ENCODE peak calls at places on chromosomes 3 and 15, in seven cellular contexts. C is HCT116; N is amniotic stem cell; J is AG09319; Y is activated naive CD4-positive, alpha-beta T cell treated with Interleukin-2 at 50 U/mL for 16 hours; H is CD8-positive, alpha-beta memory T cell; W is effector memory CD8-positive, alpha-beta T cell. D is an unnamed sample.

GRCh38 chr3:56725175-56725574 is 42.1 kb upstream of the TASOR start:
- DNase-seq in J (no peak), C (no peak), H (peak; percentile 31), W (peak; percentile 61), Y (peak; percentile 58), N (no peak), D (no peak)

GRCh38 chr3:111735271-111735758 is 123.8 kb upstream of the PHLDB2 start:
- DNase-seq in H (no peak), W (no peak), C (peak; percentile 95), J (peak; percentile 62), Y (no peak), N (peak; percentile 75), D (no peak)

GRCh38 chr3:188624384-188624783 is 470.4 kb downstream of the LPP start:
- DNase-seq in C (no peak), H (no peak), J (peak; percentile 44), W (no peak), Y (no peak), N (peak; percentile 10), D (no peak)

GRCh38 chr3:184531580-184532290 is 29.9 kb upstream of the EPHB3 start:
- DNase-seq in Y (no peak), H (no peak), W (no peak), C (no peak), N (no peak), J (no peak), D (no peak)

GRCh38 chr3:13053915-13054704 is 19.1 kb downstream of the IQSEC1 start:
- DNase-seq in C (no peak), J (no peak), N (no peak), W (no peak), Y (no peak), H (no peak), D (no peak)

GRCh38 chr3:110106805-110107204 is 769.5 kb upstream of the DPPA4 start:
- DNase-seq in Y (no peak), J (no peak), H (no peak), W (no peak), C (no peak), N (no peak), D (no peak)

GRCh38 chr15:48617619-48618018 is 27.9 kb downstream of the FBN1 start:
- DNase-seq in W (no peak), N (no peak), H (no peak), Y (no peak), C (no peak), J (peak; percentile 73), D (no peak)

GRCh38 chr3:107560166-107560565 is 37.4 kb downstream of the BBX start:
- DNase-seq in H (no peak), J (no peak), C (no peak), Y (no peak), N (no peak), W (no peak), D (no peak)

GRCh38 chr15:53328341-53328740 is 431.1 kb downstream of the WDR72 start:
- DNase-seq in J (no peak), Y (no peak), W (no peak), H (no peak), C (no peak), N (no peak), D (no peak)

GRCh38 chr3:7672124-7672523 is 811.2 kb downstream of the GRM7 start:
- DNase-seq in C (no peak), N (no peak), Y (no peak), W (no peak), H (no peak), J (no peak), D (no peak)

GRCh38 chr3:177410734-177411133 is 213.5 kb upstream of the TBL1XR1 start:
- DNase-seq in H (no peak), W (peak; percentile 2), Y (no peak), J (no peak), N (no peak), C (no peak), D (no peak)

GRCh38 chr3:160564949-160565441 is 376 bp downstream of the KPNA4 start:
- DNase-seq in Y (peak; percentile 70), J (peak; percentile 28), C (peak; percentile 22), H (peak; percentile 53), N (peak; percentile 31), W (no peak), D (no peak)

GRCh38 chr3:43413676-43414368 is 127.5 kb downstream of the SNRK start:
- DNase-seq in W (no peak), C (no peak), Y (no peak), N (no peak), H (no peak), J (no peak), D (no peak)

GRCh38 chr15:66706225-66706732 is 4.2 kb downstream of the SMAD6 start:
- DNase-seq in Y (no peak), C (no peak), N (no peak), H (no peak), J (no peak), W (no peak), D (no peak)

GRCh38 chr3:13703071-13703470 is 154.1 kb downstream of the FBLN2 start:
- DNase-seq in Y (no peak), J (no peak), W (no peak), H (no peak), C (no peak), N (no peak), D (no peak)

GRCh38 chr3:17087509-17087908 is 202.8 kb downstream of the PLCL2 start:
- DNase-seq in W (peak; percentile 18), J (no peak), H (no peak), C (no peak), Y (no peak), N (no peak), D (no peak)

GRCh38 chr3:15812183-15812582 is 14.4 kb upstream of the ANKRD28 start:
- DNase-seq in W (no peak), Y (no peak), H (no peak), J (no peak), N (no peak), C (no peak), D (no peak)

GRCh38 chr3:130490246-130490645 is 26.7 kb upstream of the COL6A6 start:
- DNase-seq in W (no peak), J (no peak), H (no peak), Y (no peak), C (no peak), N (peak; percentile 14), D (no peak)

GRCh38 chr15:68504721-68505090 is 72.7 kb upstream of the ITGA11 start:
- DNase-seq in J (no peak), W (no peak), C (no peak), Y (no peak), H (no peak), N (no peak), D (no peak)

GRCh38 chr3:44019736-44020135 is 221.9 kb upstream of the TOPAZ1 start:
- DNase-seq in C (no peak), Y (no peak), J (no peak), N (no peak), W (no peak), H (no peak), D (no peak)

GRCh38 chr15:35833590-35833989 is 287.6 kb upstream of the DPH6 start:
- DNase-seq in H (no peak), Y (no peak), J (no peak), C (no peak), N (no peak), W (no peak), D (no peak)

GRCh38 chr3:10443272-10443671 is 62.1 kb downstream of the ATP2B2 start:
- DNase-seq in J (no peak), Y (no peak), W (no peak), N (no peak), C (no peak), H (no peak), D (no peak)

GRCh38 chr15:79102595-79102994 is 12.0 kb upstream of the RASGRF1 start:
- DNase-seq in N (no peak), J (no peak), H (no peak), Y (no peak), W (no peak), C (no peak), D (no peak)

GRCh38 chr15:67083135-67083766 is 17.8 kb downstream of the SMAD3 start:
- DNase-seq in Y (no peak), J (no peak), W (no peak), H (no peak), C (no peak), N (no peak), D (no peak)

GRCh38 chr3:12347301-12347700 is 58.4 kb downstream of the PPARG start:
- DNase-seq in W (no peak), N (no peak), J (no peak), Y (no peak), H (no peak), C (no peak), D (no peak)

GRCh38 chr3:28576590-28577220 is 228.1 kb upstream of the AZI2 start:
- DNase-seq in Y (no peak), C (no peak), H (no peak), J (no peak), W (no peak), N (no peak), D (no peak)

GRCh38 chr3:20074226-20075063 is 34.2 kb downstream of the KAT2B start:
- DNase-seq in Y (no peak), W (no peak), J (no peak), C (no peak), N (no peak), H (no peak), D (no peak)

GRCh38 chr3:12393894-12394293 is 90.4 kb upstream of the TSEN2 start:
- DNase-seq in Y (no peak), H (no peak), J (peak; percentile 95), W (no peak), C (peak; percentile 23), N (no peak), D (peak; percentile 44)

GRCh38 chr3:34782876-34783275 is 856.4 kb upstream of the ARPP21 start:
- DNase-seq in J (no peak), H (no peak), W (no peak), C (no peak), Y (no peak), N (no peak), D (no peak)

GRCh38 chr3:77605308-77605707 is 565.4 kb downstream of the ROBO2 start:
- DNase-seq in J (no peak), H (no peak), C (no peak), Y (no peak), N (no peak), W (no peak), D (no peak)

GRCh38 chr15:56205061-56205876 is 38.4 kb downstream of the RFX7 start:
- DNase-seq in N (no peak), W (no peak), C (no peak), J (no peak), Y (no peak), H (no peak), D (peak; percentile 27)

GRCh38 chr15:97401970-97402369 is 558.5 kb upstream of the ARRDC4 start:
- DNase-seq in C (no peak), H (no peak), N (no peak), Y (no peak), W (no peak), J (no peak), D (no peak)

GRCh38 chr3:23035927-23036640 is 167.0 kb upstream of the UBE2E2 start:
- DNase-seq in N (no peak), H (no peak), Y (no peak), J (no peak), C (no peak), W (no peak), D (no peak)

GRCh38 chr15:90013503-90013937 is 12.4 kb downstream of the ZNF710 start:
- DNase-seq in J (no peak), W (no peak), N (no peak), H (no peak), C (no peak), Y (no peak), D (no peak)

GRCh38 chr15:71051539-71051938 is 63.7 kb upstream of the THSD4 start:
- DNase-seq in W (no peak), H (no peak), J (no peak), C (no peak), N (no peak), Y (no peak), D (no peak)